ENCODE peak calls at places on chromosomes 4 and X, in eight cellular contexts. N is 8988T, J is NCI-H1105 treated with DMSO at 0.1 percent for 48 hours, S is left cardiac atrium, K is AG08395, E is retinal pigment epithelial cell, I is amniotic stem cell, O is tibial nerve. G is an unnamed sample.

GRCh38 chr4:76012388-76012801 is 5.1 kb upstream of the CXCL9 start:
- DNase-seq in N (no peak), J (no peak), S (no peak), K (no peak), E (no peak), I (no peak), O (no peak), G (no peak)

GRCh38 chr4:87758278-87758677 is 41.1 kb upstream of the IBSP start:
- DNase-seq in N (no peak), J (no peak), S (no peak), K (no peak), E (no peak), I (no peak), O (no peak), G (no peak)

GRCh38 chrX:155966876-155967275 is 30.6 kb upstream of the IL9R start:
- DNase-seq in N (no peak), J (no peak), S (no peak), K (no peak), E (no peak), I (no peak), O (no peak), G (no peak)

GRCh38 chrX:109797311-109797975 is 64.4 kb upstream of the ACSL4 start:
- DNase-seq in N (no peak), J (no peak), S (no peak), K (peak; percentile 7), E (no peak), I (no peak), O (no peak), G (no peak)

GRCh38 chrX:133542476-133542875 is 127.2 kb upstream of the GPC4 start:
- DNase-seq in N (no peak), J (no peak), S (no peak), K (no peak), E (no peak), I (no peak), O (no peak), G (no peak)

GRCh38 chr4:70903282-70903603 is 1.1 kb downstream of the MOB1B start:
- DNase-seq in N (no peak), J (no peak), S (no peak), K (peak; percentile 7), E (no peak), I (no peak), O (peak; percentile 25), G (no peak)

GRCh38 chrX:133660356-133660755 is 245.1 kb upstream of the GPC4 start:
- DNase-seq in N (no peak), J (no peak), S (no peak), K (peak; percentile 50), E (no peak), I (peak; percentile 10), O (no peak), G (no peak)

GRCh38 chrX:46628406-46629371 is 55.1 kb downstream of the CHST7 start:
- DNase-seq in N (no peak), J (no peak), S (peak; percentile 56), K (peak; percentile 36), E (no peak), I (no peak), O (peak; percentile 63), G (no peak)

GRCh38 chr4:16858275-16858752 is 40.1 kb downstream of the LDB2 start:
- DNase-seq in N (no peak), J (no peak), S (peak; percentile 67), K (no peak), E (no peak), I (no peak), O (no peak), G (no peak)

GRCh38 chr4:81359207-81359606 is 112.5 kb downstream of the RASGEF1B start:
- DNase-seq in N (no peak), J (no peak), S (no peak), K (peak; percentile 51), E (no peak), I (no peak), O (no peak), G (no peak)

GRCh38 chrX:19791562-19791961 is 95.8 kb downstream of the SH3KBP1 start:
- DNase-seq in N (no peak), J (no peak), S (no peak), K (peak; percentile 52), E (no peak), I (no peak), O (no peak), G (no peak)

GRCh38 chrX:48971325-48972213 is at the start of gene KCND1:
- DNase-seq in N (no peak), J (peak; percentile 51), S (peak; percentile 62), K (no peak), E (no peak), I (no peak), O (peak; percentile 15), G (peak; percentile 35)

GRCh38 chr4:124712417-124713212 is at the start of gene ANKRD50:
- DNase-seq in N (peak; percentile 59), J (peak; percentile 68), S (peak; percentile 94), K (peak; percentile 93), E (peak; percentile 69), I (peak; percentile 89), O (peak; percentile 79), G (peak; percentile 87)

GRCh38 chrX:17769701-17770269 is 32.5 kb downstream of the SCML1 start:
- DNase-seq in N (no peak), J (no peak), S (no peak), K (no peak), E (no peak), I (no peak), O (no peak), G (no peak)

GRCh38 chrX:11792461-11793421 is 34.7 kb downstream of the MSL3 start:
- DNase-seq in N (no peak), J (no peak), S (no peak), K (no peak), E (no peak), I (no peak), O (no peak), G (no peak)

GRCh38 chr4:33268776-33269175 is 2548.6 kb downstream of the PCDH7 start:
- DNase-seq in N (no peak), J (no peak), S (no peak), K (no peak), E (no peak), I (no peak), O (no peak), G (no peak)

GRCh38 chrX:29858714-29859113 is 356.6 kb upstream of the MAGEB2 start:
- DNase-seq in N (no peak), J (no peak), S (no peak), K (peak; percentile 18), E (no peak), I (peak; percentile 17), O (no peak), G (no peak)